ENCODE peak calls at places on chromosome 7, in four cellular contexts. One of them, this sample, is unnamed.

GRCh38 chr7:99326408-99326782 is 697 bp downstream of the ARPC1A start:
- DNase-seq in IMR-90: no peak
- DNase-seq in stimulated activated CD8-positive, alpha-beta memory T cell treated with anti-CD3 and anti-CD28 coated beads, Interleukin-15, amount 100 ng/mL, for 1 hour: no peak
- DNase-seq in myocyte: no peak
- DNase-seq in this sample: no peak

GRCh38 chr7:22676385-22676784 is 50.6 kb upstream of the IL6 start:
- DNase-seq in stimulated activated CD8-positive, alpha-beta memory T cell treated with anti-CD3 and anti-CD28 coated beads, Interleukin-15, amount 100 ng/mL, for 1 hour: no peak
- DNase-seq in myocyte: no peak
- DNase-seq in IMR-90: no peak
- DNase-seq in this sample: no peak

GRCh38 chr7:39811161-39811614 is 138.9 kb upstream of the CDK13 start:
- DNase-seq in IMR-90: peak
- DNase-seq in stimulated activated CD8-positive, alpha-beta memory T cell treated with anti-CD3 and anti-CD28 coated beads, Interleukin-15, amount 100 ng/mL, for 1 hour: no peak
- DNase-seq in myocyte: peak
- DNase-seq in this sample: no peak

GRCh38 chr7:150733734-150734095 is 3.5 kb upstream of the GIMAP5 start:
- DNase-seq in myocyte: no peak
- DNase-seq in stimulated activated CD8-positive, alpha-beta memory T cell treated with anti-CD3 and anti-CD28 coated beads, Interleukin-15, amount 100 ng/mL, for 1 hour: no peak
- DNase-seq in IMR-90: no peak
- DNase-seq in this sample: no peak

GRCh38 chr7:2307690-2308107 is 6.5 kb downstream of the SNX8 start:
- DNase-seq in stimulated activated CD8-positive, alpha-beta memory T cell treated with anti-CD3 and anti-CD28 coated beads, Interleukin-15, amount 100 ng/mL, for 1 hour: no peak
- DNase-seq in IMR-90: no peak
- DNase-seq in myocyte: no peak
- DNase-seq in this sample: no peak

GRCh38 chr7:28362812-28363211 is 49.5 kb upstream of the CREB5 start:
- DNase-seq in IMR-90: no peak
- DNase-seq in stimulated activated CD8-positive, alpha-beta memory T cell treated with anti-CD3 and anti-CD28 coated beads, Interleukin-15, amount 100 ng/mL, for 1 hour: no peak
- DNase-seq in myocyte: no peak
- DNase-seq in this sample: no peak

GRCh38 chr7:14698239-14698638 is 204.3 kb downstream of the DGKB start:
- DNase-seq in myocyte: no peak
- DNase-seq in stimulated activated CD8-positive, alpha-beta memory T cell treated with anti-CD3 and anti-CD28 coated beads, Interleukin-15, amount 100 ng/mL, for 1 hour: no peak
- DNase-seq in IMR-90: no peak
- DNase-seq in this sample: no peak

GRCh38 chr7:114021135-114021534 is 102.3 kb upstream of the PPP1R3A start:
- DNase-seq in IMR-90: peak
- DNase-seq in myocyte: no peak
- DNase-seq in stimulated activated CD8-positive, alpha-beta memory T cell treated with anti-CD3 and anti-CD28 coated beads, Interleukin-15, amount 100 ng/mL, for 1 hour: no peak
- DNase-seq in this sample: no peak

GRCh38 chr7:142000244-142000643 is 4.6 kb downstream of the MGAM start:
- DNase-seq in stimulated activated CD8-positive, alpha-beta memory T cell treated with anti-CD3 and anti-CD28 coated beads, Interleukin-15, amount 100 ng/mL, for 1 hour: no peak
- DNase-seq in myocyte: no peak
- DNase-seq in IMR-90: no peak
- DNase-seq in this sample: no peak

GRCh38 chr7:153942036-153942435 is 110.2 kb upstream of the DPP6 start:
- DNase-seq in IMR-90: no peak
- DNase-seq in stimulated activated CD8-positive, alpha-beta memory T cell treated with anti-CD3 and anti-CD28 coated beads, Interleukin-15, amount 100 ng/mL, for 1 hour: no peak
- DNase-seq in myocyte: no peak
- DNase-seq in this sample: no peak